ENCODE peak calls at places on chromosomes 13 and 19, in five cellular contexts. U is foreskin melanocyte, Z is MM.1S, N is heart left ventricle, F is AG20443. C is an unnamed sample.

GRCh38 chr13:100887729-100888151 is 213.1 kb upstream of the TMTC4 start:
- DNase-seq in U (no peak), Z (no peak), N (no peak), F (peak; percentile 78), C (no peak)

GRCh38 chr19:3821857-3822364 is 35.7 kb upstream of the MATK start:
- DNase-seq in U (peak; percentile 49), Z (peak; percentile 66), N (peak; percentile 44), F (peak; percentile 86), C (peak; percentile 91)

GRCh38 chr19:948842-949496 is 23.1 kb downstream of the ARID3A start:
- DNase-seq in U (no peak), Z (no peak), N (no peak), F (no peak), C (no peak)

GRCh38 chr13:20566917-20567755 is at the start of gene IFT88:
- DNase-seq in U (peak; percentile 82), Z (peak; percentile 72), N (peak; percentile 92), F (peak; percentile 96), C (peak; percentile 78)

GRCh38 chr13:58238972-58239773 is 607.6 kb downstream of the PCDH17 start:
- DNase-seq in U (no peak), Z (no peak), N (no peak), F (no peak), C (no peak)

GRCh38 chr13:87889241-87889640 is 218.1 kb downstream of the SLITRK5 start:
- DNase-seq in U (no peak), Z (no peak), N (no peak), F (no peak), C (no peak)

GRCh38 chr19:30540671-30541210 is 168.6 kb downstream of the ZNF536 start:
- DNase-seq in U (no peak), Z (no peak), N (no peak), F (no peak), C (no peak)

GRCh38 chr13:29411493-29411892 is 184.0 kb downstream of the SLC7A1 start:
- DNase-seq in U (no peak), Z (no peak), N (no peak), F (no peak), C (no peak)

GRCh38 chr19:1554968-1555801 is 12.9 kb downstream of the MEX3D start:
- DNase-seq in U (no peak), Z (no peak), N (no peak), F (no peak), C (no peak)

GRCh38 chr19:51647318-51647717 is 693 bp upstream of the SIGLEC14 start:
- DNase-seq in U (no peak), Z (no peak), N (no peak), F (no peak), C (no peak)

GRCh38 chr19:11551603-11552235 is 7.3 kb downstream of the ELOF1 start:
- DNase-seq in U (no peak), Z (no peak), N (no peak), F (peak; percentile 53), C (no peak)

GRCh38 chr13:39201075-39201630 is 162.9 kb downstream of the NHLRC3 start:
- DNase-seq in U (no peak), Z (no peak), N (peak; percentile 39), F (no peak), C (no peak)